ENCODE peak calls at places on chromosome 3, in five cellular contexts. A, F, V, O and N are unnamed samples.

GRCh38 chr3:13145826-13146642 is 72.8 kb upstream of the IQSEC1 start:
- DNase-seq in A (no peak), F (no peak), O (peak; percentile 3), V (peak; percentile 19), N (peak; percentile 2)

GRCh38 chr3:59189561-59190338 is 139.9 kb upstream of the CFAP20DC start:
- DNase-seq in O (no peak), A (no peak), V (no peak), F (no peak), N (peak; percentile 82)

GRCh38 chr3:50274371-50275104 is 4.3 kb upstream of the LSMEM2 start:
- DNase-seq in O (peak; percentile 80), F (no peak), V (peak; percentile 77), A (no peak), N (peak; percentile 81)

GRCh38 chr3:9168230-9168629 is 81.2 kb downstream of the SRGAP3 start:
- DNase-seq in F (no peak), A (no peak), O (no peak), V (no peak), N (no peak)

GRCh38 chr3:50516048-50516871 is 12.8 kb upstream of the CACNA2D2 start:
- DNase-seq in F (peak; percentile 53), O (peak; percentile 80), A (peak; percentile 82), V (peak; percentile 89), N (peak; percentile 89)

GRCh38 chr3:100060685-100061484 is 53.4 kb downstream of the FILIP1L start:
- DNase-seq in O (no peak), A (no peak), F (no peak), V (no peak), N (no peak)

GRCh38 chr3:188745031-188745430 is 426.7 kb upstream of the TPRG1 start:
- DNase-seq in A (no peak), V (no peak), O (no peak), F (no peak), N (no peak)

GRCh38 chr3:29644956-29645661 is 364.2 kb downstream of the RBMS3 start:
- DNase-seq in F (no peak), V (no peak), A (no peak), O (no peak), N (no peak)

GRCh38 chr3:161175506-161175905 is 45.6 kb upstream of the NMD3 start:
- DNase-seq in F (no peak), A (no peak), V (no peak), O (no peak), N (no peak)

GRCh38 chr3:149969110-149969944 is 1.4 kb downstream of the PFN2 start:
- DNase-seq in A (peak; percentile 28), V (no peak), O (peak; percentile 32), F (peak; percentile 59), N (peak; percentile 62)
- H3K27ac ChIP-seq in A (peak overlapping the region; percentile 81), V (peak overlapping the region; percentile 93), O (no peak overlapping the region), F (peak overlapping the region; percentile 99), N (peak overlapping the region; percentile 98)

DNA sequence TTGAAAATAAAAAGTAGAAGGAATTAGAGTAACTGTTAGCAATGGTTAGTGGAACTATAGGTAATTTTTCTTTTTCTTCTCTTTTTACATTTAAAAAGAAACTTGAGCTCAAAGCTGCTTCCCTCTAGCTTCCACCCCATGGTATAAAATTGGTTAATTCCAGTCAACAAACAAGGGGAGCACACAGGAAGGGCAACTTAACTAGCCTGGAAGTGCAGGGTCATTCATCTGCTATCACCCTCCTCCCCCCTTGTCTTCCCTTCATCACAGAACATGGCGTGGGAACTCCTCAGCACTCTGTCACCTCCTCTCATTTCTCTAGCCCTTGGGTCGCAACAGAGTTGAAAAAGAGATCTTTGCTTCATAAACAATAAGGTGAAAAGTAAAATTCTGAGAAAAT is 20.0 kb downstream of the MASP1 start:
- DNase-seq in F (no peak), O (no peak), A (no peak), V (no peak), N (no peak)
- H3K9me3 ChIP-seq in F (no peaks in the 10 kb centered on the region), O (peaks cover 3% of the 10 kb centered on the region), A (no peaks in the 10 kb centered on the region), V (peaks cover 8% of the 10 kb centered on the region), N (no peaks in the 10 kb centered on the region)

DNA sequence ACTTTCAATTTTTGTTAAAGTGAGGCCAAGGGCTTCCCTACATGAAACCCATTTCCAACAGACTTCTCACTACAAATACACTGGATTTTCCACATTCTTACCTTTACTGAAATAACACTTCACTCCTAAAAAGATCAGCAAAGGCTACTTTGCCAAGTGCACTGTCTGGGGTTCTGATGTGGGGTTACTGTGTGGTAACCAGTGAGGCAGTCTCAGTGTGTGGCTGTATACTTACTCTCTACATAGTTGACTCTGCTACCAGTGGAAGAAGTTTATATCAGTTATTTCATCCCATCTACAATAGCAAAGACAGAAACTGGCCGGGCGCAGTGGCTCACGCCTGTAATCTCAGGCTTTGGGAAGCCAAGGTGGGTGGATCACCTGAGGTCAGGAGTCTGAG is 5.6 kb downstream of the WDR82 start:
- DNase-seq in O (no peak), V (no peak), A (no peak), F (no peak), N (no peak)
- H3K36me3 ChIP-seq in O (peaks cover 15% of the 10 kb centered on the region), V (peaks cover 18% of the 10 kb centered on the region), A (no peaks in the 10 kb centered on the region), F (peaks cover 94% of the 10 kb centered on the region), N (peaks cover 44% of the 10 kb centered on the region)

DNA sequence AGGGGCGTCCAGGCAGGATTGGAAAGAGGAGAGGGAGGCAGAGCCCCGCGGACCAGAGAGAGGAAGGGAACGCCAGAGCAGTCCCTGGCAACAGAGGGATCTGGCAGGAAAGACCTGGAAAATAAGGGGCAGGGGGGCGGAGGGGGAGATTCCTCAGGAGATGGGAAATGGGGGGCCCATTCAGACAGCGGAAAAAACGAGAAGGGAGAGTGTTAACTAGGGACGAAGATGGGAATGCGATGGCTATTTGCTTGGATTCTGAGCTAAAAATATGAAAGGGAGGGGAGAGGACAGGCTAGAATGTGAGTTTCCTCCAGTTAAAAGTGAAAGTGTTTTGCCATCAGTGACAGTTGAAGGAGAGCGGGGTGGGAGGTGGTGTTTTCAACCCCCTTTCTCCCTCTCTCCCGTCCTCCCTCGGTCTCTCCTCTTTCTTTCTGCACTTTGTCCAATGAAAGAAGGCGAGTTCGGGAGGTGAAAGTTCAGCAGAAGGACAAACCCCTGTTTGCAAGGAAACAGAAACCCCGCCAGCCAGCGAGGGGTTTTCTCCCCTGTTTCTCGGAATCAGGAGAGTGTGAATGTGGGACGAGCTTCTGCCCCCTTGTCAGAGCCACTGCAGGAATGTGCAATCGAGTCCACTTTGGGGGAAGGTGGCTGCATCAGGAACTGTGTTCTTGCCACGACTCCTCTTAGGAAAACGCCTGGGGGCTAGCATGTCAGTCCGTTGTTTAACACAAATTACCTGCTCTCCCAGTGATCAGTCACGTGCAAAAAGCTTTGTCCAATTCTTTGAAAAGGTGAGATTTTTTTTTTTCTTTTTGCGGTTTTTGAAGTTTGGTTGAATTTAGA is 911 bp upstream of the FOXP1 start:
- DNase-seq in F (peak; percentile 61), V (peak; percentile 66), A (peak; percentile 44), O (peak; percentile 46), N (no peak)
- H3K27ac ChIP-seq in F (peak overlapping the region; percentile 90), V (peak overlapping the region; percentile 97), A (peak overlapping the region; percentile 96), O (peak overlapping the region; percentile 97), N (no peak overlapping the region)

GRCh38 chr3:138642927-138643253 is 34.3 kb downstream of the FAIM start:
- DNase-seq in O (no peak), F (no peak), V (no peak), A (no peak), N (no peak)

GRCh38 chr3:138642226-138642926 is 33.8 kb downstream of the FAIM start:
- DNase-seq in A (no peak), F (no peak), V (no peak), O (no peak), N (no peak)

GRCh38 chr3:138649134-138649533 is 40.6 kb downstream of the FAIM start:
- DNase-seq in A (no peak), O (no peak), V (no peak), F (no peak), N (no peak)

GRCh38 chr3:138646527-138646926 is 38.0 kb downstream of the FAIM start:
- DNase-seq in O (no peak), F (no peak), A (no peak), V (no peak), N (no peak)

GRCh38 chr3:138646008-138646407 is 37.4 kb downstream of the FAIM start:
- DNase-seq in A (no peak), F (no peak), O (no peak), V (no peak), N (no peak)
- H3K9me3 ChIP-seq in A (peaks cover 23% of the 10 kb centered on the region), F (peaks cover 35% of the 10 kb centered on the region), O (peaks cover 33% of the 10 kb centered on the region), V (peaks cover 20% of the 10 kb centered on the region), N (peaks cover 14% of the 10 kb centered on the region)

GRCh38 chr3:44501971-44502370 is 24.5 kb upstream of the ZNF445 start:
- DNase-seq in A (no peak), O (no peak), F (no peak), V (no peak), N (no peak)
- H3K36me3 ChIP-seq in A (peaks cover 23% of the 10 kb centered on the region), O (peaks cover 25% of the 10 kb centered on the region), F (peaks cover 70% of the 10 kb centered on the region), V (peaks cover 24% of the 10 kb centered on the region), N (peaks cover 53% of the 10 kb centered on the region)

GRCh38 chr3:10395196-10395595 is 74.3 kb upstream of the SEC13 start:
- DNase-seq in O (no peak), A (no peak), V (no peak), F (no peak), N (no peak)
- H3K27ac ChIP-seq in O (no peak overlapping the region), A (no peak overlapping the region), V (no peak overlapping the region), F (no peak overlapping the region), N (no peak overlapping the region)

DNA sequence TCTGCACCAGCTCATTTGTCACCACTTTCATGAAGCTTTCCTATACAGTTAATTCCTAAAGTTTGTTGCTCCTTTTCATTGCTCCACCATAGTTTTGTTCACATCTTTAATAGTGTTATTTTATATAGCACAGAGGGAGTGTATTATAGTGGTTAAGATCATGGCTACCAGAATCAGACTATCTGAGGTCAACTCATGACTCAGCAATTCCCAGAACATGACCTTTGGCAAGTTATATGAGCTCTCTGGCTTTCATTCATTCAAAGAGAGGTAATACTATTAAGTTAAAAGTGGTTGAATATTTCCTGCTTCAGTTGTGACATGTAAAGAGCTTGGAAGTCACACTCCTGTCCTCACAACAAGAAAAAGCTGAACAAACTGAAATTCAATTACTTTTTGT is 1073.5 kb downstream of the NAALADL2 start:
- DNase-seq in O (no peak), V (no peak), F (no peak), A (no peak), N (no peak)
- H3K9me3 ChIP-seq in O (no peaks in the 10 kb centered on the region), V (no peaks in the 10 kb centered on the region), F (peaks cover 6% of the 10 kb centered on the region), A (no peaks in the 10 kb centered on the region), N (no peaks in the 10 kb centered on the region)

GRCh38 chr3:3189102-3189727 is 9.7 kb upstream of the CRBN start:
- DNase-seq in F (no peak), A (no peak), O (no peak), V (no peak), N (no peak)
- H3K36me3 ChIP-seq in F (no peaks in the 10 kb centered on the region), A (no peaks in the 10 kb centered on the region), O (no peaks in the 10 kb centered on the region), V (no peaks in the 10 kb centered on the region), N (no peaks in the 10 kb centered on the region)